ENCODE peak calls at places on chromosomes 11 and 22, in four cellular contexts. M is H1, L is GM12878, Z is HepG2. V is an unnamed sample.

GRCh38 chr11:2684581-2684980 is 15.2 kb downstream of the KCNQ1OT1 start:
- DNase-seq in L (no peak), M (no peak), Z (no peak), V (no peak)

GRCh38 chr11:1172729-1173117 is 15.0 kb downstream of the MUC5AC start:
- DNase-seq in Z (no peak), L (no peak), M (no peak), V (no peak)

GRCh38 chr11:27444801-27445215 is 27.8 kb downstream of the LGR4 start:
- DNase-seq in M (no peak), Z (peak), L (no peak), V (no peak)

GRCh38 chr11:121626507-121626875 is 173.7 kb upstream of the SORL1-AS1 start:
- DNase-seq in M (no peak), Z (no peak), L (no peak), V (no peak)

GRCh38 chr11:45818961-45819605 is 14.1 kb downstream of the SLC35C1 start:
- DNase-seq in M (no peak), Z (no peak), L (peak), V (no peak)

GRCh38 chr22:20750461-20751184 is 23.3 kb upstream of the SERPIND1 start:
- DNase-seq in Z (no peak), M (no peak), L (peak), V (no peak)

GRCh38 chr22:28939394-28939793 is 56.0 kb downstream of the ZNRF3 start:
- DNase-seq in Z (no peak), L (no peak), M (no peak), V (no peak)

GRCh38 chr22:46050916-46051614 is 74.1 kb upstream of the WNT7B start:
- DNase-seq in L (no peak), M (no peak), Z (no peak), V (no peak)

GRCh38 chr11:11073996-11074395 is 216.1 kb upstream of the ZBED5 start:
- DNase-seq in Z (no peak), M (no peak), L (no peak), V (no peak)

GRCh38 chr11:9396310-9396709 is 11.9 kb downstream of the IPO7 start:
- DNase-seq in Z (no peak), L (no peak), M (no peak), V (peak)

GRCh38 chr11:32418836-32419235 is 16.5 kb downstream of the WT1 start:
- DNase-seq in M (no peak), L (no peak), Z (no peak), V (no peak)

GRCh38 chr11:73493838-73494598 is 103.9 kb downstream of the FAM168A start:
- DNase-seq in M (peak), Z (peak), L (no peak), V (no peak)

GRCh38 chr11:82989628-82990404 is 81.9 kb downstream of the RAB30 start:
- DNase-seq in L (no peak), M (no peak), Z (peak), V (no peak)

GRCh38 chr22:49216579-49216978 is 611.1 kb downstream of the BRD1 start:
- DNase-seq in M (no peak), L (no peak), Z (no peak), V (no peak)

GRCh38 chr11:79600747-79601146 is 159.9 kb upstream of the TENM4 start:
- DNase-seq in Z (no peak), L (no peak), M (no peak), V (no peak)

GRCh38 chr11:133697161-133697560 is 148.2 kb downstream of the SPATA19 start:
- DNase-seq in L (no peak), Z (no peak), M (no peak), V (no peak)

GRCh38 chr11:120674537-120674936 is 163.0 kb downstream of the GRIK4 start:
- DNase-seq in Z (peak), L (no peak), M (no peak), V (no peak)

GRCh38 chr11:104866815-104867214 is 31.4 kb downstream of the CASP12 start:
- DNase-seq in Z (no peak), M (no peak), L (no peak), V (no peak)

GRCh38 chr22:33194529-33194928 is 136.3 kb upstream of the SYN3 start:
- DNase-seq in Z (no peak), L (no peak), M (no peak), V (no peak)

GRCh38 chr11:62716816-62717215 is 9.3 kb downstream of the GNG3 start:
- DNase-seq in L (no peak), Z (no peak), M (no peak), V (no peak)
- TF ChIP-seq TCF12 in L (no peak), Z (no peak), M (no peak), V (no peak)

GRCh38 chr22:44755418-44755817 is 3.0 kb downstream of the ARHGAP8 start:
- DNase-seq in L (no peak), M (no peak), Z (no peak), V (no peak)

GRCh38 chr22:44752285-44753188 is at the start of gene ARHGAP8:
- DNase-seq in L (no peak), M (peak), Z (no peak), V (peak)

GRCh38 chr22:44755956-44756361 is 3.6 kb downstream of the ARHGAP8 start:
- DNase-seq in L (no peak), M (no peak), Z (no peak), V (no peak)

GRCh38 chr22:44753189-44754042 is 1.0 kb downstream of the ARHGAP8 start:
- DNase-seq in Z (no peak), M (no peak), L (no peak), V (no peak)

DNA sequence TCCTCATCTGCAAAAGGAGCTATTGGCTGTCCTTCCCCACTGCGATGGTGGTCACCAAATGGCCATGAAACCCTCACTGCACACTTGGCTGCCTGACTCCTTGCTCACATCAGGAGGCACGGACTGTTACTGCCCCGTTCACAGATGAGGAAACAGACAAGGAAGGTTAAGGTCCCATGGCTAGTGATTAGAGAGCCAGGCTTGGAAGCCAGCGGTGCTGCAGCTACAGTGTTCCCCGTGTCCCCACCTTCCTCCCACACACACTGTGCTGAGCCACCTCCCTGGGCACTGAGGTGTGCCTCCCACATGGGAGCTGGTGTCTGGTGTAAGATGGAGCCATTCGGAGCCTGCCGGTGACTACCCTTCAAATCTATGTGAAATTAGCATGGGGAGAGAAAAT is 2.6 kb downstream of the ARHGAP8 start:
- DNase-seq in L (no peak), M (no peak), Z (no peak), V (no peak)
- TF ChIP-seq TCF12 in L (no peak), M (no peak), Z (no peak), V (no peak)

GRCh38 chr11:96197221-96197620 is 145.8 kb downstream of the MAML2 start:
- DNase-seq in L (no peak), Z (no peak), M (no peak), V (no peak)
- TF ChIP-seq TCF12 in L (no peak), Z (no peak), M (no peak), V (no peak)

DNA sequence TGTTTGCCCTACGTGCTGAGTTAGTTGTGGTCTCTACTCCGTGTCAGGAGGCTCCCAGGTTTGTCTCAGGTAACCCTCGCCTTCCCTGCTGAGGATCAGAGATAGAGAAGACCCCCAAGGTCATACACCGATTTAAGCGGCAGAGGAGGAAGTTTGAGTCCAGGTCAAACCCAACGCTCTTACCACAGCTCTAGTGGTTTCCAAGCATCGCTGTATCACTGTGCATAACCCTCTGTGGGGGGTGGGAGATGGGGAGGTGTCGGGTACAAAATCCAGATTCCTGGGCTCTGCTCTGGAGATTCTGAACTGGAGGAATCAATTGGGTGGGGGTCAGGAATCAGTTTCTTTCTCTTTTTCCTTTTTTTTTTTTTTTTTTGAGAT is 627 bp downstream of the DNAJC4 start:
- DNase-seq in M (no peak), L (no peak), Z (no peak), V (peak)
- TF ChIP-seq TCF12 in M (no peak), L (no peak), Z (no peak), V (no peak)

GRCh38 chr11:47186937-47187681 is 875 bp upstream of the PACSIN3 start:
- DNase-seq in M (peak), L (no peak), Z (peak), V (peak)

GRCh38 chr11:47184711-47185304 is 1.4 kb downstream of the PACSIN3 start:
- DNase-seq in M (no peak), Z (peak), L (no peak), V (peak)

GRCh38 chr11:47186076-47186936 is at the start of gene PACSIN3:
- DNase-seq in Z (peak), L (no peak), M (peak), V (peak)

GRCh38 chr11:47183969-47184368 is 2.3 kb downstream of the PACSIN3 start:
- DNase-seq in M (no peak), Z (no peak), L (no peak), V (peak)

DNA sequence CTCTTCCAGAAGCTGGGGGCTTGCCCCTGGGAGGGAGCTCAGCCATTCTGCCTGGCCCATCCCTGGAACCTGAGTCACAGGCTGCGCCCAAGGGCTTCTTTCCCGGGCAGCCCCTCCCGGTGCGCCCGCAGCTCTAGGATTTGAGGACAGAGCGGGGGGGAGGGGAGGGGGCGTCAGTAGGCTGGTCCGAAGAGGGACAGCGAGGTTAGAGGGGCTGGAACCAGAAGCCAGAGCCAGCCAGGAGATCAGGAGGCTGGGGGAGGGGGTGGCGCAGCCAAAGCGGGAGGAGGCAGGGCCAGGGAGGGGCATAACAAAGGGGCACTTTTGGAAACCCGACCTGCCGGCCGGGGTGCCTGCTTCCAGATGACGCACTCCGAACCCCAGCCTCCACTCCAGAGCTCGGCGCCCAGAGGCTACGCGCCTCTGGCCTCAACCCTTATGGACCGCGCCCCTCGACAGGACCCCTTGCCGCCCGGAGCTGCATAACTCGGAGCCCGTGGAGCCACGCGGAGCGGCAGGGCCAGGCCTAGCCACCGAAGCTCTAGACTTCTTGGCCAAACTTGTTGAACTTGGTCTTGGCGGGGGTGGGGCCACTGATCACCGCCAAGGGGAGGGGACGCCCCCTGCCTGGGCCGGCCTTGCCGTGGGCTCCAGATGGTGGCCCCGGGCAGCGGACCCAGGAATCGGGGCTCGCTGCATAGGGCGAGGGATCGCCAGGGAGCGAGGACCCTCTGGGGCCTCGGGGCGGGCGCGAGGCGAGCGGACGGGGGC is 744 bp downstream of the PACSIN3 start:
- DNase-seq in L (no peak), Z (peak), M (peak), V (peak)
- TF ChIP-seq TCF12 in L (no peak), Z (no peak), M (no peak), V (no peak)

GRCh38 chr11:102623998-102624397 is 1.1 kb downstream of the MMP20 start:
- DNase-seq in L (no peak), M (no peak), Z (no peak), V (no peak)

GRCh38 chr11:102620179-102620578 is 5.0 kb downstream of the MMP20 start:
- DNase-seq in Z (no peak), M (no peak), L (no peak), V (no peak)

GRCh38 chr11:102623128-102623527 is 2.0 kb downstream of the MMP20 start:
- DNase-seq in M (no peak), Z (no peak), L (no peak), V (no peak)

GRCh38 chr11:102622258-102622657 is 2.9 kb downstream of the MMP20 start:
- DNase-seq in M (no peak), Z (peak), L (no peak), V (no peak)

DNA sequence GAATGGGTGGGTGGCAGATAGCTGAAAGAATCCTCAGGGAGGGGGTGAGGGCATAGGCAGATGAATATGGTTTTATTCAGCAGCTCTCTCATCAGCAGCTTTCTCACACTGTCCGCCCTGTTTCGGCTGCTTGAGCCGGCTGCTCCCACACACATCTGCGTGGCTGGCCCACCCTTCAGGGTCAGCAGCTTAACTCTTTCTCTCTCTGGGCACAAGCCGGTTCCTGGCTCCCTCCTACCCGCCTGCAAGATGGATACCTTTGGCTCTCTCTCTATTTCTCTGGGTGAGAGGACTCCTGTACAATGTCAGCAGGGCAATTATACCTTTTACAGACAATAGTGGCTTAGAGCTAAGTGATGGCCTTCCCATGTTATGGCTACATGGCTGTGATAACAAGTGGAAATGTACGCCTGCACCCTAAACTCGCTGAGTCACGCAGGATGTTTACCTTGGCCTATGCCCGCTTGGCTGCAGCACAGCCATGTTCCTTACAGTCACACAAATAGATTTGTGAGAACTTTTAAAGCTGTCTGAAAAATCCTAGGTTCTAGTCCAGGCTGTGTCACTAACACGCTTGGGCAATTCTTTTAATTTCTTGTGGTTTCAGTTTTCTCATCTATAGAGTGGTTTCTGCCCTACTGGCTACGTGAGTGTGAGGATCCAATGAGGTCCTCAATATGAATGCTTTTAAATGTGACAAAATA is 4.1 kb downstream of the MMP20 start:
- DNase-seq in L (no peak), Z (no peak), M (no peak), V (no peak)
- TF ChIP-seq TCF12 in L (no peak), Z (no peak), M (no peak), V (no peak)

GRCh38 chr11:86011175-86011574 is 57.7 kb downstream of the PICALM start:
- DNase-seq in L (no peak), Z (no peak), M (no peak), V (no peak)

GRCh38 chr11:86015699-86016098 is 53.2 kb downstream of the PICALM start:
- DNase-seq in Z (no peak), L (no peak), M (no peak), V (no peak)

GRCh38 chr11:86014221-86014620 is 54.7 kb downstream of the PICALM start:
- DNase-seq in L (no peak), M (no peak), Z (no peak), V (no peak)

GRCh38 chr11:86016451-86016850 is 52.4 kb downstream of the PICALM start:
- DNase-seq in M (no peak), L (no peak), Z (no peak), V (no peak)

DNA sequence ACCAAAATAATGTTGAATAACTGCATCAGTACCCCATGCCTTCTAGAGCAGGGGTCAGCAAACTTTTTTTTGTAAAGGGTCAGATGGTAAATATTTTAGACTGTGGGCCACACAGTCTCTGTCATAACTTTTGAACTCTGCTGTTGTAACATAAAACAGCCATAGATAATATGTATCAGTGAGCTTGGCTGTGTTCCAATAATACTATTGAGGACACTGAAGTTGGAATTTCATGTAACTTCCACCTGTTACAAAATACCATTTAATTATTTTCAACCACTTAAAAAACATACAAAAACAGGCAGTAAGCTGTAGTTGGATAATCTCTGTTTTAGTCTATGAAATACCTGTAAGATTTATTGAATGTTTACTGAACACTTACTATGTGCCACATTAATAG is 55.2 kb downstream of the PICALM start:
- DNase-seq in M (no peak), L (no peak), Z (no peak), V (no peak)
- TF ChIP-seq TCF12 in M (no peak), L (no peak), Z (no peak), V (no peak)

GRCh38 chr11:76616676-76617552 is 53.6 kb downstream of the LRRC32 start:
- DNase-seq in M (no peak), Z (no peak), L (no peak), V (no peak)
- TF ChIP-seq TCF12 in M (no peak), Z (no peak), L (no peak), V (no peak)

GRCh38 chr22:37234736-37235711 is 9.0 kb downstream of the RAC2 start:
- DNase-seq in L (no peak), M (no peak), Z (no peak), V (no peak)

GRCh38 chr22:37239336-37240239 is 4.5 kb downstream of the RAC2 start:
- DNase-seq in M (no peak), Z (no peak), L (no peak), V (peak)

GRCh38 chr22:37240240-37240940 is 3.7 kb downstream of the RAC2 start:
- DNase-seq in L (no peak), Z (no peak), M (no peak), V (no peak)

GRCh38 chr22:37235897-37236607 is 8.0 kb downstream of the RAC2 start:
- DNase-seq in Z (no peak), M (no peak), L (no peak), V (no peak)

GRCh38 chr22:37237371-37238268 is 6.4 kb downstream of the RAC2 start:
- DNase-seq in L (no peak), Z (no peak), M (no peak), V (peak)
- TF ChIP-seq TCF12 in L (no peak), Z (no peak), M (no peak), V (no peak)

V was measured in SK-N-SH.